ENCODE peak calls at places on chromosomes 12 and 14, in six cellular contexts. F is SIG-M5, C is T-helper 17 cell, D is fibroblast of the conjunctiva, G is dermis blood vessel endothelial cell, P is stromal cell of bone marrow. Q is an unnamed sample.

GRCh38 chr12:116667752-116668151 is 70.1 kb downstream of the SPRING1 start:
- DNase-seq in D (no peak), C (no peak), P (no peak), G (no peak), F (no peak), Q (no peak)

GRCh38 chr14:103118663-103119404 is 4.4 kb upstream of the TNFAIP2 start:
- DNase-seq in C (no peak), G (no peak), F (no peak), P (no peak), D (no peak), Q (no peak)

GRCh38 chr14:35337557-35338255 is 45.5 kb downstream of the PSMA6 start:
- DNase-seq in G (no peak), P (no peak), C (no peak), F (no peak), D (no peak), Q (no peak)

GRCh38 chr12:105288311-105288996 is 42.0 kb upstream of the C12orf75 start:
- DNase-seq in F (no peak), P (no peak), D (no peak), C (no peak), G (no peak), Q (no peak)

GRCh38 chr12:56787498-56787897 is 24.4 kb downstream of the HSD17B6 start:
- DNase-seq in G (no peak), F (no peak), C (no peak), P (no peak), D (no peak), Q (no peak)

GRCh38 chr14:34982421-34983147 is at the start of gene SRP54:
- DNase-seq in P (peak), F (peak), D (peak), C (peak), G (peak), Q (peak)

GRCh38 chr14:55535521-55536207 is 44.3 kb upstream of the KTN1 start:
- DNase-seq in G (peak), D (no peak), C (no peak), F (no peak), P (no peak), Q (no peak)

GRCh38 chr14:104217486-104218360 is 79.3 kb downstream of the KIF26A start:
- DNase-seq in F (no peak), G (no peak), P (no peak), D (no peak), C (no peak), Q (no peak)

GRCh38 chr12:131897276-131897675 is 2.9 kb downstream of the ULK1 start:
- DNase-seq in P (no peak), F (no peak), C (no peak), D (no peak), G (no peak), Q (no peak)

GRCh38 chr14:84442481-84442880 is 1087.5 kb upstream of the FLRT2 start:
- DNase-seq in P (no peak), G (peak), C (no peak), D (no peak), F (no peak), Q (no peak)

GRCh38 chr14:92514844-92515509 is 1.4 kb downstream of the RIN3 start:
- DNase-seq in P (no peak), C (no peak), G (no peak), F (no peak), D (no peak), Q (no peak)

GRCh38 chr12:49524660-49525324 is 14.0 kb upstream of the KCNH3 start:
- DNase-seq in F (no peak), C (no peak), D (no peak), G (peak), P (no peak), Q (no peak)

GRCh38 chr12:188910-189621 is 24.9 kb downstream of the SLC6A12 start:
- DNase-seq in F (no peak), G (peak), C (peak), P (no peak), D (peak), Q (no peak)

GRCh38 chr12:29710104-29710503 is 73.6 kb downstream of the TMTC1 start:
- DNase-seq in C (no peak), P (no peak), F (no peak), G (no peak), D (no peak), Q (peak)

GRCh38 chr14:101519090-101519489 is 42.2 kb upstream of the DIO3 start:
- DNase-seq in C (no peak), D (no peak), F (no peak), P (no peak), G (no peak), Q (no peak)